ENCODE peak calls at places on chromosomes 4 and X, in eight cellular contexts. J, T, N, R, W, H, A and K are unnamed samples.
A peak's percentile ranks its signal among the peaks of the same experiment; 100 is the strongest.

GRCh38 chrX:130877892-130878321 is 25.1 kb downstream of the ENOX2 start:
- DNase-seq in J (no peak), T (no peak), N (no peak), R (no peak), W (no peak), H (no peak), A (no peak), K (no peak)

GRCh38 chrX:39619182-39620009 is 478.4 kb downstream of the BCOR start:
- DNase-seq in J (peak; percentile 30), T (no peak), N (no peak), R (no peak), W (no peak), H (peak; percentile 15), A (peak; percentile 82), K (no peak)

GRCh38 chr4:152785639-152786517 is 6.1 kb downstream of the ARFIP1 start:
- DNase-seq in J (no peak), T (peak; percentile 8), N (no peak), R (no peak), W (no peak), H (no peak), A (no peak), K (no peak)

GRCh38 chrX:63979480-63979879 is 194.5 kb upstream of the ARHGEF9 start:
- DNase-seq in J (no peak), T (no peak), N (no peak), R (no peak), W (no peak), H (no peak), A (no peak), K (no peak)

GRCh38 chr4:103915224-103915869 is 195.6 kb upstream of the TACR3 start:
- DNase-seq in J (peak; percentile 32), T (no peak), N (no peak), R (peak; percentile 45), W (no peak), H (peak; percentile 42), A (peak; percentile 9), K (no peak)

GRCh38 chr4:848803-849477 is 23.0 kb upstream of the CPLX1 start:
- DNase-seq in J (no peak), T (no peak), N (no peak), R (no peak), W (no peak), H (no peak), A (no peak), K (no peak)

GRCh38 chr4:13559414-13559813 is 15.1 kb upstream of the NKX3-2 start:
- DNase-seq in J (peak; percentile 68), T (no peak), N (no peak), R (no peak), W (no peak), H (peak; percentile 79), A (no peak), K (no peak)

GRCh38 chr4:57426779-57427395 is 316.7 kb upstream of the IGFBP7 start:
- DNase-seq in J (peak; percentile 80), T (peak; percentile 21), N (peak; percentile 35), R (peak; percentile 89), W (peak; percentile 63), H (peak; percentile 86), A (peak; percentile 73), K (no peak)

GRCh38 chr4:11912886-11913285 is 484.2 kb upstream of the HS3ST1 start:
- DNase-seq in J (peak; percentile 70), T (no peak), N (no peak), R (no peak), W (no peak), H (no peak), A (no peak), K (no peak)

GRCh38 chr4:24979554-24979953 is 51.2 kb downstream of the LGI2 start:
- DNase-seq in J (no peak), T (no peak), N (no peak), R (no peak), W (peak; percentile 69), H (peak; percentile 14), A (no peak), K (no peak)

GRCh38 chr4:30755306-30755705 is 35.1 kb downstream of the PCDH7 start:
- DNase-seq in J (no peak), T (no peak), N (no peak), R (no peak), W (no peak), H (peak; percentile 26), A (no peak), K (no peak)

GRCh38 chrX:130974323-130974722 is 71.3 kb upstream of the ENOX2 start:
- DNase-seq in J (peak; percentile 49), T (no peak), N (no peak), R (no peak), W (no peak), H (peak; percentile 44), A (peak; percentile 25), K (no peak)

GRCh38 chr4:15778742-15779231 is 659 bp downstream of the CD38 start:
- DNase-seq in J (no peak), T (peak; percentile 60), N (peak; percentile 13), R (no peak), W (peak; percentile 66), H (peak; percentile 45), A (no peak), K (no peak)

GRCh38 chr4:150212927-150213326 is 134.7 kb downstream of the DCLK2 start:
- DNase-seq in J (peak; percentile 94), T (no peak), N (no peak), R (no peak), W (no peak), H (no peak), A (no peak), K (no peak)

GRCh38 chrX:147174596-147174995 is 360.1 kb upstream of the CXorf51A start:
- DNase-seq in J (peak; percentile 0), T (no peak), N (no peak), R (no peak), W (no peak), H (no peak), A (no peak), K (no peak)

GRCh38 chr4:33037464-33037863 is 2317.3 kb downstream of the PCDH7 start:
- DNase-seq in J (no peak), T (no peak), N (no peak), R (peak; percentile 20), W (no peak), H (no peak), A (no peak), K (no peak)

GRCh38 chrX:121579016-121579760 is 531.8 kb downstream of the GLUD2 start:
- DNase-seq in J (peak; percentile 52), T (peak; percentile 11), N (no peak), R (peak; percentile 45), W (no peak), H (peak; percentile 56), A (peak; percentile 43), K (no peak)

GRCh38 chr4:105520819-105521790 is 31.3 kb upstream of the ARHGEF38 start:
- DNase-seq in J (peak; percentile 61), T (peak; percentile 38), N (peak; percentile 21), R (peak; percentile 68), W (no peak), H (peak; percentile 76), A (peak; percentile 58), K (no peak)

GRCh38 chrX:54447461-54447860 is 7.3 kb downstream of the TSR2 start:
- DNase-seq in J (peak; percentile 20), T (no peak), N (peak; percentile 14), R (peak; percentile 6), W (no peak), H (peak; percentile 28), A (no peak), K (no peak)

GRCh38 chrX:107440187-107440586 is 9.3 kb upstream of the FRMPD3 start:
- DNase-seq in J (no peak), T (peak; percentile 7), N (no peak), R (no peak), W (no peak), H (no peak), A (no peak), K (no peak)

GRCh38 chrX:129875669-129876068 is 30.3 kb upstream of the UTP14A start:
- DNase-seq in J (peak; percentile 43), T (no peak), N (no peak), R (no peak), W (no peak), H (peak; percentile 64), A (no peak), K (no peak)

GRCh38 chr4:27759621-27760020 is 899.0 kb downstream of the STIM2 start:
- DNase-seq in J (no peak), T (no peak), N (no peak), R (no peak), W (no peak), H (peak; percentile 1), A (no peak), K (no peak)

GRCh38 chr4:592825-593520 is 16.9 kb upstream of the TMEM271 start:
- DNase-seq in J (no peak), T (no peak), N (no peak), R (no peak), W (no peak), H (no peak), A (no peak), K (no peak)

GRCh38 chr4:71006203-71006907 is 12.9 kb downstream of the DCK start:
- DNase-seq in J (no peak), T (peak; percentile 62), N (no peak), R (no peak), W (no peak), H (no peak), A (no peak), K (no peak)

GRCh38 chrX:149456476-149457245 is 48.4 kb downstream of the IDS start:
- DNase-seq in J (peak; percentile 0), T (no peak), N (no peak), R (no peak), W (no peak), H (peak; percentile 14), A (no peak), K (no peak)

GRCh38 chr4:139769355-139769754 is 103.7 kb downstream of the MGST2 start:
- DNase-seq in J (no peak), T (no peak), N (no peak), R (no peak), W (no peak), H (no peak), A (no peak), K (no peak)
- TF ChIP-seq CTCF in J (no peak), T (no peak), N (no peak), R (no peak), W (no peak), H (no peak), A (no peak), K (no peak)

GRCh38 chr4:77432702-77433101 is 172.9 kb upstream of the CXCL13 start:
- DNase-seq in J (peak; percentile 18), T (no peak), N (no peak), R (peak; percentile 28), W (no peak), H (no peak), A (peak; percentile 2), K (no peak)
- TF ChIP-seq CTCF in J (no peak), T (no peak), N (no peak), R (peak; percentile 46), W (no peak), H (no peak), A (no peak), K (no peak)

DNA sequence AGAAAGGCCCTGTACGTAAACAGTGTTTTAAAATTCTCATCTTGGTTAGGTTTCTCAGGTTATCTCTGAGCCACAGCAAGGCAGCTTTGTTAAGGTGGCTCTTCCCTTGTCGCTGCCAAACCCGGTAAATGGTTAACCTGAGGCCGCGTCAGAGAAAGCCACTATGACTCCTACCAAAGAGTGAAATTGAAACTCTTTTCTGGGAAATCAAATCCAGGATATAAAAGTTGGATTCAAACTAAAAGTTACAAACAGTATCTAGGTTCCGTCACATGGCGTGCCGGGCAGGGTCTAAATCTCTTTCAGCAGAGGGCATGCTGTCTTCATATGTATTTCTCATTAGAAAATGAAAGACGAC is 433 bp downstream of the MMAA start:
- DNase-seq in J (peak; percentile 54), T (no peak), N (peak; percentile 48), R (no peak), W (peak; percentile 47), H (peak; percentile 50), A (no peak), K (no peak)
- TF ChIP-seq CTCF in J (no peak), T (no peak), N (no peak), R (no peak), W (no peak), H (no peak), A (no peak), K (no peak)

GRCh38 chrX:113644426-113644825 is 803.8 kb upstream of the AMOT start:
- DNase-seq in J (peak; percentile 41), T (no peak), N (no peak), R (no peak), W (no peak), H (no peak), A (no peak), K (no peak)
- TF ChIP-seq CTCF in J (no peak), T (no peak), N (no peak), R (no peak), W (no peak), H (no peak), A (no peak), K (no peak)